ENCODE peak calls at places on chromosomes 6 and 20, in seven cellular contexts. One of them, this sample, is unnamed.
A peak's percentile ranks its signal among the peaks of the same experiment; 100 is the strongest.

GRCh38 chr6:57123111-57123510 is 33.1 kb downstream of the ZNF451 start:
- DNase-seq in fibroblast of lung: no peak
- DNase-seq in tibial nerve: no peak
- DNase-seq in ovary: no peak
- DNase-seq in CD8-positive, alpha-beta T cell: no peak
- DNase-seq in upper lobe of left lung: no peak
- DNase-seq in heart right ventricle: no peak
- DNase-seq in this sample: no peak

GRCh38 chr6:76708641-76709331 is 636.3 kb upstream of the IMPG1 start:
- DNase-seq in tibial nerve: no peak
- DNase-seq in heart right ventricle: no peak
- DNase-seq in upper lobe of left lung: no peak
- DNase-seq in fibroblast of lung: no peak
- DNase-seq in CD8-positive, alpha-beta T cell: no peak
- DNase-seq in ovary: no peak
- DNase-seq in this sample: no peak

GRCh38 chr6:137259349-137259748 is 40.2 kb upstream of the IFNGR1 start:
- DNase-seq in ovary: no peak
- DNase-seq in CD8-positive, alpha-beta T cell: no peak
- DNase-seq in fibroblast of lung: peak; percentile 6
- DNase-seq in upper lobe of left lung: no peak
- DNase-seq in tibial nerve: no peak
- DNase-seq in heart right ventricle: no peak
- DNase-seq in this sample: no peak

GRCh38 chr6:158497620-158498019 is 62.3 kb upstream of the TMEM181 start:
- DNase-seq in upper lobe of left lung: no peak
- DNase-seq in ovary: no peak
- DNase-seq in fibroblast of lung: no peak
- DNase-seq in CD8-positive, alpha-beta T cell: no peak
- DNase-seq in tibial nerve: no peak
- DNase-seq in heart right ventricle: no peak
- DNase-seq in this sample: no peak

GRCh38 chr6:164942271-164942670 is 367.1 kb downstream of the C6orf118 start:
- DNase-seq in ovary: no peak
- DNase-seq in upper lobe of left lung: no peak
- DNase-seq in tibial nerve: no peak
- DNase-seq in fibroblast of lung: no peak
- DNase-seq in CD8-positive, alpha-beta T cell: no peak
- DNase-seq in heart right ventricle: no peak
- DNase-seq in this sample: no peak

GRCh38 chr6:131966443-131966842 is 15.3 kb upstream of the CCN2 start:
- DNase-seq in upper lobe of left lung: no peak
- DNase-seq in ovary: no peak
- DNase-seq in tibial nerve: no peak
- DNase-seq in CD8-positive, alpha-beta T cell: no peak
- DNase-seq in heart right ventricle: no peak
- DNase-seq in fibroblast of lung: peak; percentile 91
- DNase-seq in this sample: no peak

GRCh38 chr6:79079425-79080130 is 1.5 kb upstream of the PHIP start:
- DNase-seq in ovary: no peak
- DNase-seq in tibial nerve: no peak
- DNase-seq in upper lobe of left lung: no peak
- DNase-seq in CD8-positive, alpha-beta T cell: no peak
- DNase-seq in heart right ventricle: no peak
- DNase-seq in fibroblast of lung: peak; percentile 47
- DNase-seq in this sample: no peak

GRCh38 chr20:38840053-38840893 is 34.8 kb downstream of the PPP1R16B start:
- DNase-seq in CD8-positive, alpha-beta T cell: no peak
- DNase-seq in tibial nerve: no peak
- DNase-seq in fibroblast of lung: no peak
- DNase-seq in ovary: no peak
- DNase-seq in upper lobe of left lung: no peak
- DNase-seq in heart right ventricle: no peak
- DNase-seq in this sample: no peak

GRCh38 chr6:147390909-147391536 is 117.5 kb upstream of the SAMD5 start:
- DNase-seq in upper lobe of left lung: no peak
- DNase-seq in heart right ventricle: no peak
- DNase-seq in tibial nerve: no peak
- DNase-seq in fibroblast of lung: peak; percentile 15
- DNase-seq in CD8-positive, alpha-beta T cell: no peak
- DNase-seq in ovary: no peak
- DNase-seq in this sample: no peak

GRCh38 chr20:22985212-22985611 is 49.9 kb upstream of the SSTR4 start:
- DNase-seq in CD8-positive, alpha-beta T cell: no peak
- DNase-seq in upper lobe of left lung: no peak
- DNase-seq in fibroblast of lung: no peak
- DNase-seq in ovary: no peak
- DNase-seq in tibial nerve: no peak
- DNase-seq in heart right ventricle: no peak
- DNase-seq in this sample: no peak

GRCh38 chr20:40797425-40797824 is 108.4 kb upstream of the MAFB start:
- DNase-seq in CD8-positive, alpha-beta T cell: no peak
- DNase-seq in heart right ventricle: no peak
- DNase-seq in upper lobe of left lung: no peak
- DNase-seq in ovary: no peak
- DNase-seq in tibial nerve: no peak
- DNase-seq in fibroblast of lung: peak; percentile 3
- DNase-seq in this sample: no peak

GRCh38 chr6:112216699-112217551 is 37.4 kb downstream of the LAMA4 start:
- DNase-seq in ovary: no peak
- DNase-seq in fibroblast of lung: peak; percentile 92
- DNase-seq in CD8-positive, alpha-beta T cell: no peak
- DNase-seq in tibial nerve: no peak
- DNase-seq in upper lobe of left lung: no peak
- DNase-seq in heart right ventricle: no peak
- DNase-seq in this sample: no peak

GRCh38 chr6:158638393-158638792 is 6.2 kb downstream of the DYNLT1 start:
- DNase-seq in tibial nerve: no peak
- DNase-seq in CD8-positive, alpha-beta T cell: no peak
- DNase-seq in ovary: no peak
- DNase-seq in fibroblast of lung: peak; percentile 15
- DNase-seq in heart right ventricle: no peak
- DNase-seq in upper lobe of left lung: no peak
- DNase-seq in this sample: no peak

GRCh38 chr6:17600527-17601388 is 656 bp downstream of the FAM8A1 start:
- DNase-seq in heart right ventricle: peak; percentile 61
- DNase-seq in tibial nerve: peak; percentile 17
- DNase-seq in ovary: peak; percentile 53
- DNase-seq in upper lobe of left lung: peak; percentile 93
- DNase-seq in CD8-positive, alpha-beta T cell: peak; percentile 35
- DNase-seq in fibroblast of lung: peak; percentile 39
- DNase-seq in this sample: peak; percentile 54

GRCh38 chr6:116370717-116371383 is at the start of gene DSE:
- DNase-seq in heart right ventricle: peak; percentile 85
- DNase-seq in tibial nerve: peak; percentile 79
- DNase-seq in upper lobe of left lung: peak; percentile 96
- DNase-seq in ovary: peak; percentile 91
- DNase-seq in fibroblast of lung: peak; percentile 88
- DNase-seq in CD8-positive, alpha-beta T cell: peak; percentile 40
- DNase-seq in this sample: peak; percentile 69

GRCh38 chr6:110664933-110665332 is 150.3 kb downstream of the CDK19 start:
- DNase-seq in ovary: no peak
- DNase-seq in tibial nerve: no peak
- DNase-seq in fibroblast of lung: peak; percentile 6
- DNase-seq in upper lobe of left lung: no peak
- DNase-seq in heart right ventricle: no peak
- DNase-seq in CD8-positive, alpha-beta T cell: no peak
- DNase-seq in this sample: no peak

GRCh38 chr6:129692467-129692866 is 17.5 kb downstream of the ARHGAP18 start:
- DNase-seq in heart right ventricle: no peak
- DNase-seq in CD8-positive, alpha-beta T cell: no peak
- DNase-seq in upper lobe of left lung: no peak
- DNase-seq in fibroblast of lung: no peak
- DNase-seq in tibial nerve: no peak
- DNase-seq in ovary: no peak
- DNase-seq in this sample: no peak

GRCh38 chr20:44390280-44390679 is 34.8 kb downstream of the HNF4A start:
- DNase-seq in CD8-positive, alpha-beta T cell: no peak
- DNase-seq in heart right ventricle: no peak
- DNase-seq in upper lobe of left lung: no peak
- DNase-seq in ovary: no peak
- DNase-seq in fibroblast of lung: no peak
- DNase-seq in tibial nerve: no peak
- DNase-seq in this sample: no peak

GRCh38 chr20:1369970-1370369 is 22.9 kb downstream of the FKBP1A start:
- DNase-seq in heart right ventricle: no peak
- DNase-seq in tibial nerve: no peak
- DNase-seq in ovary: no peak
- DNase-seq in fibroblast of lung: no peak
- DNase-seq in upper lobe of left lung: no peak
- DNase-seq in CD8-positive, alpha-beta T cell: no peak
- DNase-seq in this sample: no peak

GRCh38 chr6:30829639-30830250 is 54.6 kb upstream of the DDR1 start:
- DNase-seq in tibial nerve: no peak
- DNase-seq in upper lobe of left lung: no peak
- DNase-seq in CD8-positive, alpha-beta T cell: no peak
- DNase-seq in fibroblast of lung: no peak
- DNase-seq in ovary: no peak
- DNase-seq in heart right ventricle: no peak
- DNase-seq in this sample: no peak

GRCh38 chr6:20319520-20320357 is 81.9 kb upstream of the E2F3 start:
- DNase-seq in ovary: no peak
- DNase-seq in upper lobe of left lung: peak; percentile 73
- DNase-seq in heart right ventricle: peak; percentile 32
- DNase-seq in fibroblast of lung: no peak
- DNase-seq in tibial nerve: no peak
- DNase-seq in CD8-positive, alpha-beta T cell: peak; percentile 76
- DNase-seq in this sample: peak; percentile 89

GRCh38 chr6:30883743-30884520 is at the start of gene DDR1:
- DNase-seq in heart right ventricle: peak; percentile 73
- DNase-seq in upper lobe of left lung: peak; percentile 94
- DNase-seq in CD8-positive, alpha-beta T cell: peak; percentile 46
- DNase-seq in fibroblast of lung: peak; percentile 60
- DNase-seq in tibial nerve: peak; percentile 28
- DNase-seq in ovary: peak; percentile 89
- DNase-seq in this sample: peak; percentile 30

GRCh38 chr6:18405477-18406293 is 18.5 kb downstream of the RNF144B start:
- DNase-seq in CD8-positive, alpha-beta T cell: no peak
- DNase-seq in fibroblast of lung: peak; percentile 97
- DNase-seq in ovary: no peak
- DNase-seq in upper lobe of left lung: no peak
- DNase-seq in tibial nerve: no peak
- DNase-seq in heart right ventricle: no peak
- DNase-seq in this sample: no peak

GRCh38 chr20:3887870-3888614 is 1.1 kb upstream of the PANK2 start:
- DNase-seq in tibial nerve: no peak
- DNase-seq in heart right ventricle: no peak
- DNase-seq in fibroblast of lung: peak; percentile 56
- DNase-seq in upper lobe of left lung: no peak
- DNase-seq in CD8-positive, alpha-beta T cell: no peak
- DNase-seq in ovary: peak; percentile 34
- DNase-seq in this sample: no peak

GRCh38 chr20:32378461-32378860 is 20.3 kb downstream of the ASXL1 start:
- DNase-seq in fibroblast of lung: no peak
- DNase-seq in CD8-positive, alpha-beta T cell: no peak
- DNase-seq in heart right ventricle: no peak
- DNase-seq in tibial nerve: no peak
- DNase-seq in upper lobe of left lung: no peak
- DNase-seq in ovary: no peak
- DNase-seq in this sample: no peak

GRCh38 chr20:9130407-9130995 is 61.6 kb downstream of the PLCB4 start:
- DNase-seq in ovary: no peak
- DNase-seq in CD8-positive, alpha-beta T cell: no peak
- DNase-seq in heart right ventricle: no peak
- DNase-seq in tibial nerve: no peak
- DNase-seq in upper lobe of left lung: no peak
- DNase-seq in fibroblast of lung: peak; percentile 23
- DNase-seq in this sample: no peak

GRCh38 chr6:104227502-104227901 is 632.2 kb downstream of the HACE1 start:
- DNase-seq in CD8-positive, alpha-beta T cell: no peak
- DNase-seq in fibroblast of lung: no peak
- DNase-seq in ovary: no peak
- DNase-seq in upper lobe of left lung: no peak
- DNase-seq in heart right ventricle: no peak
- DNase-seq in tibial nerve: no peak
- DNase-seq in this sample: no peak

GRCh38 chr6:107730106-107730505 is 94.0 kb downstream of the SCML4 start:
- DNase-seq in CD8-positive, alpha-beta T cell: no peak
- DNase-seq in ovary: no peak
- DNase-seq in fibroblast of lung: no peak
- DNase-seq in tibial nerve: no peak
- DNase-seq in heart right ventricle: no peak
- DNase-seq in upper lobe of left lung: no peak
- DNase-seq in this sample: peak; percentile 45
- H3K4me3 ChIP-seq in CD8-positive, alpha-beta T cell: peak overlapping the region; percentile 85
- H3K4me3 ChIP-seq in ovary: no peak overlapping the region
- H3K4me3 ChIP-seq in fibroblast of lung: no peak overlapping the region
- H3K4me3 ChIP-seq in tibial nerve: no peak overlapping the region
- H3K4me3 ChIP-seq in heart right ventricle: no peak overlapping the region
- H3K4me3 ChIP-seq in upper lobe of left lung: peak overlapping the region; percentile 40
- H3K4me3 ChIP-seq in this sample: peak overlapping the region; percentile 68

DNA sequence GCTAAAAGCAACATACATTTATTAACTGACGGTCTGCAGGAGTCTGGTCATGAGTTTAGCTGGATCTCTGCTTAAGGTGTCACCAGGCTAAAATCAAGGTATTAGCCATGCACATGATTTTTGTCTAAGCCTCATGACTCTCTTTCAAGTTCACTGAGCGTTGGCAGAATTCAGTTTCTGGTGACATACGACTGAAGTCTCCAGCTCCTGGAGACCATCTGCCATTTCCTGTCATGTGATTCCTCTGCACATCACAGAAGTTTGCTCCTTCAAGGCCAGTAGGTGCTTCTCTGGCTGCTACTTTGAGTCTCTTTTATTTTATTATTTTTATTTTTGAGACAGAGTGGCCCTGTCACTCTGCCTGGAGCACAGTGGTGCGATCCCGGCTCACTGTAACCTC is 148.4 kb upstream of the EYA4 start:
- DNase-seq in heart right ventricle: no peak
- DNase-seq in CD8-positive, alpha-beta T cell: no peak
- DNase-seq in tibial nerve: no peak
- DNase-seq in fibroblast of lung: no peak
- DNase-seq in upper lobe of left lung: no peak
- DNase-seq in ovary: no peak
- DNase-seq in this sample: no peak
- H3K27ac ChIP-seq in heart right ventricle: no peak overlapping the region
- H3K27ac ChIP-seq in CD8-positive, alpha-beta T cell: no peak overlapping the region
- H3K27ac ChIP-seq in tibial nerve: no peak overlapping the region
- H3K27ac ChIP-seq in fibroblast of lung: no peak overlapping the region
- H3K27ac ChIP-seq in upper lobe of left lung: no peak overlapping the region
- H3K27ac ChIP-seq in ovary: no peak overlapping the region
- H3K27ac ChIP-seq in this sample: no peak overlapping the region

DNA sequence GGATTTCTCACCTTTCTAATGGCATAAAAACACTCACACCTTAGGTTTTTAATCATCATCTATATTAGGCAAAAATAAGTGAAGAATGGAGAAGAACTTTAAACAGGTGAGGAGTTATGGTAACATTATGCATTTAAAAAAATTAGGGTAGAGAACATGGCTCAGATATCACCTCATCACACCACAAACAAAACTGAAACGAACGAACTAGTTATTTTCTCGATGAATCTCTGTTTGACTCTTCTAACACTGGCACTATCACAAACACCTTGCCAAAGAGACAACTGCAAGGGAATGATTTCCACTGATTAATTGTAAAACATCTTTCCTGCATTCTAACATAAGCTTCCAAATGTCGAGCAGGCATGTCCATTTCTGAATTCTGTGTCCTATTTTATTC is 286.1 kb upstream of the GJE1 start:
- DNase-seq in CD8-positive, alpha-beta T cell: no peak
- DNase-seq in fibroblast of lung: no peak
- DNase-seq in upper lobe of left lung: no peak
- DNase-seq in ovary: no peak
- DNase-seq in tibial nerve: no peak
- DNase-seq in heart right ventricle: no peak
- DNase-seq in this sample: no peak
- H3K4me3 ChIP-seq in CD8-positive, alpha-beta T cell: no peak overlapping the region
- H3K4me3 ChIP-seq in fibroblast of lung: no peak overlapping the region
- H3K4me3 ChIP-seq in upper lobe of left lung: no peak overlapping the region
- H3K4me3 ChIP-seq in ovary: no peak overlapping the region
- H3K4me3 ChIP-seq in tibial nerve: no peak overlapping the region
- H3K4me3 ChIP-seq in heart right ventricle: no peak overlapping the region
- H3K4me3 ChIP-seq in this sample: no peak overlapping the region

GRCh38 chr6:84417261-84417660 is 189.8 kb upstream of the CEP162 start:
- DNase-seq in heart right ventricle: no peak
- DNase-seq in ovary: no peak
- DNase-seq in tibial nerve: no peak
- DNase-seq in upper lobe of left lung: no peak
- DNase-seq in fibroblast of lung: peak; percentile 58
- DNase-seq in CD8-positive, alpha-beta T cell: no peak
- DNase-seq in this sample: no peak
- H3K27ac ChIP-seq in heart right ventricle: no peak overlapping the region
- H3K27ac ChIP-seq in ovary: no peak overlapping the region
- H3K27ac ChIP-seq in tibial nerve: no peak overlapping the region
- H3K27ac ChIP-seq in upper lobe of left lung: no peak overlapping the region
- H3K27ac ChIP-seq in fibroblast of lung: no peak overlapping the region
- H3K27ac ChIP-seq in CD8-positive, alpha-beta T cell: no peak overlapping the region
- H3K27ac ChIP-seq in this sample: no peak overlapping the region

This sample was measured in naive thymus-derived CD4-positive, alpha-beta T cell.